ENCODE peak calls at places on chromosomes 11 and 22, in six cellular contexts. One of them, this sample, is unnamed.

GRCh38 chr22:22552630-22553029 is 6.4 kb downstream of the PRAME start:
- DNase-seq in upper lobe of right lung: no peak
- DNase-seq in psoas muscle: no peak
- DNase-seq in LNCaP clone FGC: no peak
- DNase-seq in heart right ventricle: no peak
- DNase-seq in astrocyte of the cerebellum: no peak
- DNase-seq in this sample: no peak

GRCh38 chr22:42626431-42626830 is 11.7 kb upstream of the POLDIP3 start:
- DNase-seq in psoas muscle: no peak
- DNase-seq in LNCaP clone FGC: no peak
- DNase-seq in astrocyte of the cerebellum: no peak
- DNase-seq in upper lobe of right lung: no peak
- DNase-seq in heart right ventricle: no peak
- DNase-seq in this sample: no peak

GRCh38 chr22:44151661-44152060 is 29.1 kb upstream of the PARVG start:
- DNase-seq in astrocyte of the cerebellum: peak; percentile 79
- DNase-seq in psoas muscle: no peak
- DNase-seq in upper lobe of right lung: no peak
- DNase-seq in LNCaP clone FGC: no peak
- DNase-seq in heart right ventricle: no peak
- DNase-seq in this sample: no peak

GRCh38 chr11:111923951-111924350 is 5.2 kb downstream of the C11orf52 start:
- DNase-seq in heart right ventricle: no peak
- DNase-seq in upper lobe of right lung: no peak
- DNase-seq in LNCaP clone FGC: no peak
- DNase-seq in astrocyte of the cerebellum: no peak
- DNase-seq in psoas muscle: no peak
- DNase-seq in this sample: no peak

GRCh38 chr22:46089426-46090041 is 60.8 kb upstream of the PPARA start:
- DNase-seq in LNCaP clone FGC: no peak
- DNase-seq in heart right ventricle: no peak
- DNase-seq in psoas muscle: peak; percentile 22
- DNase-seq in astrocyte of the cerebellum: no peak
- DNase-seq in upper lobe of right lung: peak; percentile 61
- DNase-seq in this sample: no peak

GRCh38 chr11:11579012-11579755 is 42.6 kb downstream of the GALNT18 start:
- DNase-seq in heart right ventricle: no peak
- DNase-seq in upper lobe of right lung: no peak
- DNase-seq in psoas muscle: no peak
- DNase-seq in LNCaP clone FGC: no peak
- DNase-seq in astrocyte of the cerebellum: no peak
- DNase-seq in this sample: no peak

GRCh38 chr11:129987950-129988349 is 14.7 kb downstream of the PRDM10 start:
- DNase-seq in psoas muscle: no peak
- DNase-seq in heart right ventricle: no peak
- DNase-seq in astrocyte of the cerebellum: no peak
- DNase-seq in upper lobe of right lung: no peak
- DNase-seq in LNCaP clone FGC: no peak
- DNase-seq in this sample: no peak

GRCh38 chr11:93208663-93209270 is 11.0 kb upstream of the SLC36A4 start:
- DNase-seq in LNCaP clone FGC: no peak
- DNase-seq in astrocyte of the cerebellum: no peak
- DNase-seq in heart right ventricle: no peak
- DNase-seq in psoas muscle: no peak
- DNase-seq in upper lobe of right lung: no peak
- DNase-seq in this sample: no peak

GRCh38 chr11:1935156-1936071 is 11.7 kb upstream of the MRPL23 start:
- DNase-seq in LNCaP clone FGC: no peak
- DNase-seq in astrocyte of the cerebellum: no peak
- DNase-seq in upper lobe of right lung: peak; percentile 60
- DNase-seq in psoas muscle: peak; percentile 17
- DNase-seq in heart right ventricle: no peak
- DNase-seq in this sample: no peak

GRCh38 chr11:122850076-122850631 is 11.9 kb downstream of the CRTAM start:
- DNase-seq in astrocyte of the cerebellum: peak; percentile 38
- DNase-seq in heart right ventricle: no peak
- DNase-seq in LNCaP clone FGC: no peak
- DNase-seq in upper lobe of right lung: no peak
- DNase-seq in psoas muscle: no peak
- DNase-seq in this sample: no peak

GRCh38 chr11:124302756-124303155 is 11.0 kb downstream of the OR8D1 start:
- DNase-seq in astrocyte of the cerebellum: no peak
- DNase-seq in LNCaP clone FGC: no peak
- DNase-seq in upper lobe of right lung: no peak
- DNase-seq in psoas muscle: no peak
- DNase-seq in heart right ventricle: no peak
- DNase-seq in this sample: no peak

GRCh38 chr11:35136311-35136710 is 2.7 kb upstream of the CD44 start:
- DNase-seq in psoas muscle: no peak
- DNase-seq in upper lobe of right lung: no peak
- DNase-seq in heart right ventricle: no peak
- DNase-seq in astrocyte of the cerebellum: no peak
- DNase-seq in LNCaP clone FGC: no peak
- DNase-seq in this sample: no peak

GRCh38 chr11:29623144-29623722 is 393.6 kb downstream of the KCNA4 start:
- DNase-seq in psoas muscle: no peak
- DNase-seq in astrocyte of the cerebellum: no peak
- DNase-seq in heart right ventricle: no peak
- DNase-seq in upper lobe of right lung: no peak
- DNase-seq in LNCaP clone FGC: no peak
- DNase-seq in this sample: no peak

GRCh38 chr11:120547871-120548681 is 36.5 kb downstream of the GRIK4 start:
- DNase-seq in LNCaP clone FGC: peak; percentile 39
- DNase-seq in psoas muscle: peak; percentile 88
- DNase-seq in heart right ventricle: peak; percentile 89
- DNase-seq in upper lobe of right lung: peak; percentile 81
- DNase-seq in astrocyte of the cerebellum: peak; percentile 74
- DNase-seq in this sample: peak; percentile 99

GRCh38 chr11:124310746-124311145 is 3.0 kb downstream of the OR8D1 start:
- DNase-seq in heart right ventricle: no peak
- DNase-seq in astrocyte of the cerebellum: peak; percentile 55
- DNase-seq in LNCaP clone FGC: no peak
- DNase-seq in upper lobe of right lung: no peak
- DNase-seq in psoas muscle: no peak
- DNase-seq in this sample: no peak

GRCh38 chr22:46587067-46587471 is 33.1 kb upstream of the GRAMD4 start:
- DNase-seq in heart right ventricle: no peak
- DNase-seq in astrocyte of the cerebellum: no peak
- DNase-seq in LNCaP clone FGC: no peak
- DNase-seq in upper lobe of right lung: no peak
- DNase-seq in psoas muscle: no peak
- DNase-seq in this sample: no peak

GRCh38 chr11:72534859-72535547 is 100.7 kb upstream of the CLPB start:
- DNase-seq in LNCaP clone FGC: no peak
- DNase-seq in upper lobe of right lung: no peak
- DNase-seq in psoas muscle: no peak
- DNase-seq in astrocyte of the cerebellum: no peak
- DNase-seq in heart right ventricle: no peak
- DNase-seq in this sample: peak; percentile 24

GRCh38 chr11:72411623-72412532 is 22.5 kb downstream of the CLPB start:
- DNase-seq in astrocyte of the cerebellum: no peak
- DNase-seq in heart right ventricle: no peak
- DNase-seq in LNCaP clone FGC: no peak
- DNase-seq in psoas muscle: no peak
- DNase-seq in upper lobe of right lung: no peak
- DNase-seq in this sample: no peak

GRCh38 chr11:47035108-47035507 is 98.5 kb downstream of the CSTPP1 start:
- DNase-seq in heart right ventricle: no peak
- DNase-seq in LNCaP clone FGC: no peak
- DNase-seq in psoas muscle: no peak
- DNase-seq in astrocyte of the cerebellum: no peak
- DNase-seq in upper lobe of right lung: no peak
- DNase-seq in this sample: peak; percentile 10

GRCh38 chr11:47272706-47273105 is 2.8 kb downstream of the MADD start:
- DNase-seq in upper lobe of right lung: no peak
- DNase-seq in heart right ventricle: no peak
- DNase-seq in psoas muscle: no peak
- DNase-seq in LNCaP clone FGC: no peak
- DNase-seq in astrocyte of the cerebellum: no peak
- DNase-seq in this sample: no peak

GRCh38 chr11:130448416-130449068 is at the start of gene ADAMTS15:
- DNase-seq in upper lobe of right lung: peak; percentile 93
- DNase-seq in LNCaP clone FGC: peak; percentile 66
- DNase-seq in heart right ventricle: peak; percentile 85
- DNase-seq in astrocyte of the cerebellum: peak; percentile 73
- DNase-seq in psoas muscle: peak; percentile 81
- DNase-seq in this sample: peak; percentile 61

GRCh38 chr11:70210516-70210915 is 7.4 kb downstream of the FADD start:
- DNase-seq in upper lobe of right lung: no peak
- DNase-seq in astrocyte of the cerebellum: no peak
- DNase-seq in heart right ventricle: no peak
- DNase-seq in psoas muscle: no peak
- DNase-seq in LNCaP clone FGC: no peak
- DNase-seq in this sample: no peak

GRCh38 chr11:111923351-111923788 is 4.7 kb downstream of the C11orf52 start:
- DNase-seq in astrocyte of the cerebellum: no peak
- DNase-seq in psoas muscle: no peak
- DNase-seq in heart right ventricle: no peak
- DNase-seq in LNCaP clone FGC: no peak
- DNase-seq in upper lobe of right lung: no peak
- DNase-seq in this sample: no peak

GRCh38 chr22:44759430-44760310 is 7.3 kb downstream of the ARHGAP8 start:
- DNase-seq in astrocyte of the cerebellum: no peak
- DNase-seq in psoas muscle: no peak
- DNase-seq in heart right ventricle: no peak
- DNase-seq in upper lobe of right lung: no peak
- DNase-seq in LNCaP clone FGC: no peak
- DNase-seq in this sample: no peak

GRCh38 chr11:70522261-70522612 is 123.9 kb downstream of the CTTN start:
- DNase-seq in LNCaP clone FGC: no peak
- DNase-seq in upper lobe of right lung: no peak
- DNase-seq in psoas muscle: no peak
- DNase-seq in heart right ventricle: no peak
- DNase-seq in astrocyte of the cerebellum: no peak
- DNase-seq in this sample: no peak

GRCh38 chr11:13277719-13278619 is at the start of gene BMAL1:
- DNase-seq in LNCaP clone FGC: no peak
- DNase-seq in astrocyte of the cerebellum: no peak
- DNase-seq in psoas muscle: peak; percentile 70
- DNase-seq in heart right ventricle: peak; percentile 37
- DNase-seq in upper lobe of right lung: peak; percentile 87
- DNase-seq in this sample: no peak

GRCh38 chr22:35634981-35635540 is 13.2 kb upstream of the APOL6 start:
- DNase-seq in astrocyte of the cerebellum: no peak
- DNase-seq in upper lobe of right lung: no peak
- DNase-seq in LNCaP clone FGC: no peak
- DNase-seq in psoas muscle: no peak
- DNase-seq in heart right ventricle: no peak
- DNase-seq in this sample: no peak

GRCh38 chr22:39221999-39222686 is 22.6 kb downstream of the PDGFB start:
- DNase-seq in LNCaP clone FGC: no peak
- DNase-seq in astrocyte of the cerebellum: no peak
- DNase-seq in heart right ventricle: no peak
- DNase-seq in psoas muscle: no peak
- DNase-seq in upper lobe of right lung: peak; percentile 51
- DNase-seq in this sample: no peak

GRCh38 chr22:20859615-20860014 is 808 bp downstream of the SNAP29 start:
- DNase-seq in psoas muscle: no peak
- DNase-seq in upper lobe of right lung: peak; percentile 18
- DNase-seq in heart right ventricle: no peak
- DNase-seq in astrocyte of the cerebellum: no peak
- DNase-seq in LNCaP clone FGC: no peak
- DNase-seq in this sample: no peak

GRCh38 chr11:12848413-12848812 is 160.7 kb upstream of the RASSF10 start:
- DNase-seq in astrocyte of the cerebellum: no peak
- DNase-seq in upper lobe of right lung: no peak
- DNase-seq in heart right ventricle: no peak
- DNase-seq in psoas muscle: no peak
- DNase-seq in LNCaP clone FGC: no peak
- DNase-seq in this sample: no peak

DNA sequence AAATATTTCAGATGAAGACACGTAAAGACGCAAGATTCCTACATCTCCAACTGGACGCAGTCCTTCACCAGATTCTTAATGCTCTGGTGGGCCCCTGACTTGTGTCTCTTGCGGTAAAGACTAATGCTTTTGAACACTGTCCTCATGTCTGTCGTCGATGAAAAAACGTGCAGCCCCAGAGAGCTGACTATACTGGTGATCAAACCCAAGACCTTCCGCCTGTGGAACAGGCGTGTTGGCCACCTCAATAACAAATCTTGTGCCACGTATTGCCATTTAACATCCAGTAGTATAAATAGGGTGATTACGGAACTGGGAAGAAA is 45.5 kb downstream of the OR4D9 start:
- DNase-seq in psoas muscle: no peak
- DNase-seq in astrocyte of the cerebellum: no peak
- DNase-seq in heart right ventricle: no peak
- DNase-seq in LNCaP clone FGC: no peak
- DNase-seq in upper lobe of right lung: no peak
- DNase-seq in this sample: no peak
- H3K4me3 ChIP-seq in psoas muscle: peak overlapping the region; percentile 69
- H3K4me3 ChIP-seq in astrocyte of the cerebellum: peak overlapping the region; percentile 49
- H3K4me3 ChIP-seq in heart right ventricle: peak overlapping the region; percentile 38
- H3K4me3 ChIP-seq in LNCaP clone FGC: peak overlapping the region; percentile 54
- H3K4me3 ChIP-seq in upper lobe of right lung: peak overlapping the region; percentile 42
- H3K4me3 ChIP-seq in this sample: peak overlapping the region; percentile 80

GRCh38 chr11:64644348-64645242 is 53.6 kb downstream of the SLC22A12 start:
- DNase-seq in astrocyte of the cerebellum: no peak
- DNase-seq in heart right ventricle: no peak
- DNase-seq in LNCaP clone FGC: no peak
- DNase-seq in psoas muscle: no peak
- DNase-seq in upper lobe of right lung: no peak
- DNase-seq in this sample: no peak
- TF ChIP-seq CTCF in astrocyte of the cerebellum: no peak
- TF ChIP-seq CTCF in heart right ventricle: no peak
- TF ChIP-seq CTCF in LNCaP clone FGC: no peak
- TF ChIP-seq CTCF in psoas muscle: no peak
- TF ChIP-seq CTCF in upper lobe of right lung: no peak
- TF ChIP-seq CTCF in this sample: peak; percentile 29

GRCh38 chr11:60950024-60950423 is 2.0 kb downstream of the SLC15A3 start:
- DNase-seq in heart right ventricle: no peak
- DNase-seq in psoas muscle: no peak
- DNase-seq in LNCaP clone FGC: no peak
- DNase-seq in upper lobe of right lung: no peak
- DNase-seq in astrocyte of the cerebellum: no peak
- DNase-seq in this sample: no peak
- H3K4me3 ChIP-seq in heart right ventricle: peak overlapping the region; percentile 55
- H3K4me3 ChIP-seq in psoas muscle: peak overlapping the region; percentile 63
- H3K4me3 ChIP-seq in LNCaP clone FGC: no peak overlapping the region
- H3K4me3 ChIP-seq in upper lobe of right lung: peak overlapping the region; percentile 62
- H3K4me3 ChIP-seq in astrocyte of the cerebellum: no peak overlapping the region
- H3K4me3 ChIP-seq in this sample: no peak overlapping the region

DNA sequence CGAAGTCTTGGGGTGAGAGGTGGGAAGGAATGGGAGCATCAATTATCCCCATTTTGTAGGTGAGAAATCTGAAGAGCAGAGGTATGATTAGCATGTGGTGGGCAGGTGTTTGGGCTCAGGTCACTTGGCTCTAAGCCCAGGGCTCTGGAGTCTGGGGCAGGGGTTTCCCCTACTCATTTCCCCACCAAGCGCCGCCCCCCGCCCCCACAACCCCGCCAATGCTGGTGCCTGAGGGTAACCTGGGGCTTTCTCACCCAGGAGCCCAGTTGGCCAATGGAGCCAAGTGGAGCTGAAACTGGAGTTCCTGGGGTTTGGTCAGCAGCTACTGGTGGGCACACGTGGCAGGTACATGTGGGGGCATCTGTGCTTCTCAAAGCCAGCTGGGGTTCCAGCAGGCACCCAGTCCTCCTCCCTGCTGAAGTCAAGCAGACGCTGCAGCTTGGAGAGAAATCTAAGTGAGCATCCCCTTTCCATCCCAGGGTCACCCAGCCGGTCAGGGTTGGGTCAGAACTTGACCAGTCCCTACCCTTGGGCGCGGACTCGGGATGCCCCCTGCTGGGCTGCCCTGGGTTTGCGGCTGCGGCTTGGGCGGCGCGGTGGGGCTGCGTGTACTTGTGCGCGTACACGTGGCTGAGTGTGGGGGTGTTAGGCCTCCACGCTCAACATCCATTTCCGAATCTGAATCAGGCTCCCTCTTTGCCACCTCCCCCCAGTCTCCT is 1.6 kb upstream of the CHRM1 start:
- DNase-seq in heart right ventricle: no peak
- DNase-seq in psoas muscle: no peak
- DNase-seq in LNCaP clone FGC: no peak
- DNase-seq in upper lobe of right lung: peak; percentile 65
- DNase-seq in astrocyte of the cerebellum: no peak
- DNase-seq in this sample: no peak
- TF ChIP-seq CTCF in heart right ventricle: peak; percentile 14
- TF ChIP-seq CTCF in psoas muscle: no peak
- TF ChIP-seq CTCF in LNCaP clone FGC: peak; percentile 19
- TF ChIP-seq CTCF in upper lobe of right lung: peak; percentile 26
- TF ChIP-seq CTCF in astrocyte of the cerebellum: peak; percentile 23
- TF ChIP-seq CTCF in this sample: peak; percentile 47

This sample was measured in retinal pigment epithelial cell.